ENCODE peak calls at places on chromosomes 1 and 21, in four cellular contexts. I is breast epithelium, U is stomach, R is right cardiac atrium. Q is an unnamed sample.
A peak's percentile ranks its signal among the peaks of the same experiment; 100 is the strongest.

GRCh38 chr1:236451796-236452373 is 57.8 kb downstream of the EDARADD start:
- DNase-seq in I (no peak), U (peak; percentile 37), R (no peak), Q (peak; percentile 6)

GRCh38 chr1:179253286-179253972 is 24.0 kb upstream of the ABL2 start:
- DNase-seq in I (no peak), U (no peak), R (no peak), Q (no peak)

GRCh38 chr1:147272042-147272441 is 29.6 kb downstream of the CHD1L start:
- DNase-seq in I (no peak), U (no peak), R (no peak), Q (no peak)

GRCh38 chr1:1182491-1183220 is 9.0 kb downstream of the TTLL10 start:
- DNase-seq in I (no peak), U (no peak), R (peak; percentile 38), Q (peak; percentile 73)

GRCh38 chr1:75719810-75720209 is 4.7 kb upstream of the ACADM start:
- DNase-seq in I (no peak), U (no peak), R (no peak), Q (no peak)

GRCh38 chr1:975896-976683 is 5.8 kb downstream of the PERM1 start:
- DNase-seq in I (peak; percentile 89), U (peak; percentile 74), R (peak; percentile 73), Q (peak; percentile 67)

GRCh38 chr1:104072915-104073371 is 323.2 kb downstream of the AMY1C start:
- DNase-seq in I (no peak), U (no peak), R (no peak), Q (no peak)

GRCh38 chr1:11790880-11791715 is 14.7 kb downstream of the MTHFR start:
- DNase-seq in I (peak; percentile 77), U (peak; percentile 92), R (peak; percentile 96), Q (peak; percentile 90)

GRCh38 chr1:245094092-245094491 is 60.7 kb upstream of the KIF26B start:
- DNase-seq in I (no peak), U (no peak), R (no peak), Q (no peak)

GRCh38 chr1:43850599-43851233 is 82.9 kb upstream of the ARTN start:
- DNase-seq in I (no peak), U (no peak), R (peak; percentile 50), Q (no peak)

GRCh38 chr1:247681288-247681897 is 1.9 kb upstream of the OR13G1 start:
- DNase-seq in I (no peak), U (peak; percentile 42), R (peak; percentile 29), Q (no peak)

GRCh38 chr1:163822933-163823511 is 501.3 kb downstream of the NUF2 start:
- DNase-seq in I (no peak), U (no peak), R (no peak), Q (no peak)

GRCh38 chr1:163824006-163824405 is 502.3 kb downstream of the NUF2 start:
- DNase-seq in I (no peak), U (no peak), R (peak; percentile 62), Q (no peak)

GRCh38 chr1:163820190-163820589 is 498.4 kb downstream of the NUF2 start:
- DNase-seq in I (no peak), U (no peak), R (no peak), Q (no peak)

GRCh38 chr1:163821679-163822078 is 499.9 kb downstream of the NUF2 start:
- DNase-seq in I (no peak), U (no peak), R (no peak), Q (no peak)

DNA sequence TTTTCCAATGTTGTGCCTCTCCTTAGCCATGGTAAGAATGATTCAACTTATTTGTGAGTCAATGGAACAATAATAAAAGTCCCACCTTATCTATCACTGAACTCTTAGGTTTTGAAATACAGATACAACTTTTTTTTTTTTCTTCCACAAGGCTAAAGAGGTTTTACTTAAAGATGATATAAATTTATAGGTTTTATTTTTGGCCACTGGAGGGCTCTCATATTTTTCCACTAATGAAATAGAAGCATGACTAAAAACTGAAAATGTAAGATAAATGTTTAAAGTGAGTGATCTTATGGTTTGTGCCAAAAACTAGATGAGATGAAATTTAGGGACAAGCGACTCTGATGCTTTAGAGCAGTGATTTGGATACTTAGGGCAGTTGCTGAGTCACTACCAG is 499.0 kb downstream of the NUF2 start:
- DNase-seq in I (no peak), U (no peak), R (no peak), Q (no peak)
- H3K4me1 ChIP-seq in I (no peaks in the 10 kb centered on the region), U (no peaks in the 10 kb centered on the region), R (no peaks in the 10 kb centered on the region), Q (no peaks in the 10 kb centered on the region)

DNA sequence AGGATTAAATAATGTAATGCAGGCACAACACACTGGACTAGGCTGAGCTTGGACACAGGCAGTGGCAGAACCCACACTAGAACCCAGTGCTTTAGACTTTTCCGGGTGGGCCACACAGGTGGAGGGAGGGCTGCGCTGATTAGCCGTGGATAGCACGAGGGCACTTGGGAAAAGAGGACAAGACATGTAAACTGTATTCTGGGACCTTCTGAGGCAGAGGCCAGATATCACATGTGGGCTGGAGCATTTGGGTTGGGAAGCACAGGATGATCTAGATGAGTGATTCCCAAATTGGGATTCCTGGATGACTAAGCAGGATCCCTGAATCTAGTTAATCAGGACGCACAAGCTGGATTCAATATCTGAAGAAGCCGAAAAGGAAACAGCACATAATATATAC is 20.3 kb upstream of the A3GALT2 start:
- DNase-seq in I (no peak), U (no peak), R (peak; percentile 34), Q (no peak)
- H3K4me3 ChIP-seq in I (peak overlapping the region; percentile 56), U (peak overlapping the region; percentile 43), R (no peak overlapping the region), Q (no peak overlapping the region)

GRCh38 chr1:180981596-180982387 is 40.9 kb downstream of the STX6 start:
- DNase-seq in I (no peak), U (no peak), R (no peak), Q (no peak)
- H3K4me1 ChIP-seq in I (no peaks in the 10 kb centered on the region), U (peaks cover 5% of the 10 kb centered on the region), R (no peaks in the 10 kb centered on the region), Q (peaks cover 4% of the 10 kb centered on the region)

GRCh38 chr1:169711469-169712308 is at the start of gene SELL:
- DNase-seq in I (peak; percentile 27), U (peak; percentile 69), R (peak; percentile 52), Q (peak; percentile 49)
- H3K4me3 ChIP-seq in I (peak within 1 kb of the TSS; percentile 40), U (peak within 1 kb of the TSS; percentile 32), R (peak within 1 kb of the TSS; percentile 35), Q (peak within 1 kb of the TSS; percentile 30)

DNA sequence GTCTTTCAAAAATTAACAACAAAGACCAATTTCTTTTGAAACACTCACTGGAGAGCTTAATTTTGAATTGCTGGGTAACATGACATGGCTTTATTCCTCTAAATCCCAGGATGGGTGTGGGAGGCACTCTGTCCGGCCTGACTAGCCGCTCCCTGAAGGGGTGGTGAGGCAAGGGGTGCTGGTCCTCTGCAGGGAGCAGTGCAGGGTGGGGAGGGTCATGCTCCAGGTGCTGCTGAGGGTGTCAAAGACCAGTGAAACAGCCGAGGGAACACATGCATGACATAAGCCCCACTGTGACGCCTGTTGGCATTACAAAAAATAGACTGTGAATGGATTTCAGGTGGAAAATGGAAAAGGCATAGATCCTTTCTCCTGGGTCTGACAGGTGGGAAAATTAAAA is 223.7 kb downstream of the VAV3 start:
- DNase-seq in I (no peak), U (no peak), R (no peak), Q (no peak)
- H3K4me1 ChIP-seq in I (no peaks in the 10 kb centered on the region), U (no peaks in the 10 kb centered on the region), R (no peaks in the 10 kb centered on the region), Q (peaks cover 3% of the 10 kb centered on the region)

DNA sequence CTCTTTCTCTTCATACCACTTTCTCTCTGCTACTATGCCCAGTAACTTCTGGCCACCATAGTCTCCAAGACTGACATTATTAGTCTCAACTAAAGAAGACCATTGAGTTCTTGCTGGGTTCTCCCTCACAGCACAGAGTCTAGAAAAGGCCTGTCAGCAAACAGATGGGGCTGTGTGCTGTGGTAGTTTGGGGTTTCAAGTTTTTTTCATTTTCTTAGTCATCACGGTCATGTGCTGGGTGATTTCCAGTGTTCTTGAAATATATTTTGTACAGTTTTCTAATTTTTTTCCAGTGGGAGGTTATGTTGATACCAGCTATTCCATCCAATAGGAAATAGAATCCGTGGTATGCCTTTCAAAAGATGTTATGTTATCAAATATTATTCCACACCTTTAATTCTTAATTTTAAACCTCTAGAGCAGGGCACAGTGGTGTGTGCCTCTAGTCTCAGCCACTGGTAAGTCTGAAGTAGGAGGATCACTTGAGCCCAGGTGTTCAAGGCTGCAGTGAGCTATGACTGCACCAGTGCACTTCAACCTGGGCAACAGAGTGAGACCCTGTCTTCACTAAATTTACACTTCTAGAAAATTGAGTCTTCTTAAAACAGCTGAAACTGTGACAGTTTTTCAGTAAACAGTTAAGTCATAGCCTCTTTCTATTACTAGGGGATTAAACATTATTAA is 8.3 kb downstream of the CFHR2 start:
- DNase-seq in I (no peak), U (no peak), R (no peak), Q (no peak)
- H3K4me3 ChIP-seq in I (no peak overlapping the region), U (no peak overlapping the region), R (no peak overlapping the region), Q (no peak overlapping the region)

GRCh38 chr21:22209304-22209700 is 1211.1 kb downstream of the NCAM2 start:
- DNase-seq in I (no peak), U (no peak), R (no peak), Q (no peak)
- H3K4me1 ChIP-seq in I (no peaks in the 10 kb centered on the region), U (no peaks in the 10 kb centered on the region), R (no peaks in the 10 kb centered on the region), Q (no peaks in the 10 kb centered on the region)